ENCODE peak calls at places on chromosomes 13 and 19, in five cellular contexts. Z is transverse colon, S is SW 1271, B is NCI-H146, E is iPS-NIHi11. O is an unnamed sample.

GRCh38 chr13:24681930-24682329 is 1.7 kb downstream of the ATP12A start:
- DNase-seq in S (no peak), E (no peak), Z (no peak), B (no peak), O (no peak)

GRCh38 chr19:17687857-17688784 is at the start of gene UNC13A:
- DNase-seq in Z (peak; percentile 13), E (peak; percentile 94), S (no peak), B (peak; percentile 76), O (peak; percentile 26)

GRCh38 chr13:97280478-97280877 is 58.3 kb downstream of the MBNL2 start:
- DNase-seq in S (no peak), E (no peak), B (no peak), Z (no peak), O (no peak)

GRCh38 chr19:38653028-38653571 is 5.7 kb downstream of the ACTN4 start:
- DNase-seq in B (peak; percentile 60), E (no peak), S (no peak), Z (peak; percentile 78), O (peak; percentile 83)

GRCh38 chr19:19485161-19485997 is 30.0 kb downstream of the TSSK6 start:
- DNase-seq in S (no peak), E (no peak), B (no peak), Z (no peak), O (no peak)

GRCh38 chr13:23696610-23697009 is 126.4 kb downstream of the TNFRSF19 start:
- DNase-seq in E (no peak), B (no peak), S (no peak), Z (no peak), O (no peak)

GRCh38 chr19:48203227-48203793 is 32.8 kb downstream of the ZSWIM9 start:
- DNase-seq in B (peak; percentile 23), Z (no peak), E (no peak), S (no peak), O (no peak)

GRCh38 chr19:23771348-23771747 is 12.7 kb upstream of the ZNF681 start:
- DNase-seq in S (no peak), Z (no peak), E (no peak), B (no peak), O (no peak)

GRCh38 chr13:51683537-51684050 is 99.3 kb downstream of the WDFY2 start:
- DNase-seq in E (no peak), S (no peak), Z (no peak), B (no peak), O (no peak)

GRCh38 chr13:113364371-113364932 is 522 bp upstream of the GRTP1 start:
- DNase-seq in Z (peak; percentile 17), S (no peak), E (no peak), B (no peak), O (peak; percentile 33)

GRCh38 chr19:41861098-41861768 is 1.2 kb downstream of the RPS19 start:
- DNase-seq in Z (no peak), B (no peak), E (no peak), S (no peak), O (no peak)

GRCh38 chr13:44397766-44398223 is 24.2 kb downstream of the SERP2 start:
- DNase-seq in S (no peak), B (no peak), Z (no peak), E (no peak), O (no peak)

O was measured in colonic mucosa.